ENCODE peak calls at places on chromosomes 13 and 19, in seven cellular contexts. U is left ventricle myocardium inferior; T is stimulated activated naive CD4-positive, alpha-beta T cell; I is H54; B is fibroblast of mammary gland; R is AG08395; Y is posterior vena cava. F is an unnamed sample.

GRCh38 chr13:20127563-20128458 is 33.0 kb downstream of the GJA3 start:
- DNase-seq in Y (peak; percentile 93), R (peak; percentile 61), I (no peak), U (peak; percentile 77), T (no peak), B (peak; percentile 40), F (peak; percentile 90)

GRCh38 chr13:94548382-94549240 is 47.3 kb downstream of the TGDS start:
- DNase-seq in B (peak; percentile 39), U (peak; percentile 43), I (peak; percentile 21), T (peak; percentile 30), R (no peak), Y (peak; percentile 84), F (no peak)

GRCh38 chr19:3146677-3147100 is 10.9 kb downstream of the GNA15 start:
- DNase-seq in B (no peak), R (no peak), U (no peak), I (no peak), Y (no peak), T (peak; percentile 61), F (peak; percentile 60)

GRCh38 chr13:20709782-20710181 is 6.3 kb downstream of the IL17D start:
- DNase-seq in Y (no peak), U (no peak), T (no peak), B (no peak), I (no peak), R (no peak), F (no peak)

GRCh38 chr19:16868423-16869130 is 20.2 kb upstream of the F2RL3 start:
- DNase-seq in R (no peak), I (no peak), T (no peak), Y (no peak), U (no peak), B (no peak), F (no peak)

GRCh38 chr13:35716186-35716585 is 239.7 kb upstream of the MAB21L1 start:
- DNase-seq in U (no peak), I (no peak), R (peak; percentile 43), Y (no peak), T (no peak), B (peak; percentile 84), F (no peak)

GRCh38 chr19:869245-870177 is 10.0 kb downstream of the CFD start:
- DNase-seq in B (peak; percentile 96), U (peak; percentile 66), I (peak; percentile 89), Y (peak; percentile 95), R (peak; percentile 89), T (no peak), F (peak; percentile 92)

GRCh38 chr13:73578251-73578875 is 519.6 kb downstream of the KLF5 start:
- DNase-seq in T (no peak), I (no peak), U (no peak), R (no peak), Y (no peak), B (peak; percentile 37), F (no peak)

GRCh38 chr19:48417436-48417835 is 24.0 kb downstream of the GRIN2D start:
- DNase-seq in T (no peak), B (no peak), R (no peak), U (no peak), I (no peak), Y (no peak), F (no peak)

GRCh38 chr13:106619688-106620555 is 52.0 kb upstream of the ARGLU1 start:
- DNase-seq in Y (no peak), R (peak; percentile 83), U (no peak), B (peak; percentile 73), T (no peak), I (peak; percentile 75), F (no peak)

GRCh38 chr13:33388254-33388998 is 102.9 kb upstream of the STARD13 start:
- DNase-seq in T (no peak), B (no peak), R (no peak), I (peak; percentile 2), Y (no peak), U (no peak), F (no peak)

GRCh38 chr19:2274185-2274711 is 7.7 kb downstream of the PEAK3 start:
- DNase-seq in T (no peak), U (no peak), Y (no peak), I (no peak), R (no peak), B (no peak), F (no peak)

GRCh38 chr19:15614507-15615379 is at the start of gene CYP4F8:
- DNase-seq in I (no peak), T (no peak), B (no peak), U (no peak), Y (no peak), R (no peak), F (no peak)

GRCh38 chr19:33778089-33778791 is 18.4 kb upstream of the KCTD15 start:
- DNase-seq in I (peak; percentile 97), U (peak; percentile 83), Y (peak; percentile 96), B (peak; percentile 66), R (peak; percentile 95), T (peak; percentile 61), F (peak; percentile 85)

GRCh38 chr19:1101337-1101698 is 2.5 kb upstream of the GPX4 start:
- DNase-seq in B (no peak), Y (peak; percentile 85), U (no peak), I (no peak), T (no peak), R (no peak), F (no peak)

GRCh38 chr19:32642771-32643170 is 32.2 kb downstream of the ANKRD27 start:
- DNase-seq in T (peak; percentile 35), B (no peak), R (no peak), I (no peak), U (no peak), Y (no peak), F (no peak)

GRCh38 chr13:24187185-24187584 is 26.7 kb downstream of the SPATA13 start:
- DNase-seq in R (no peak), T (no peak), B (peak; percentile 58), U (no peak), I (no peak), Y (no peak), F (no peak)

GRCh38 chr13:26978081-26978860 is 193.3 kb downstream of the USP12 start:
- DNase-seq in B (no peak), R (no peak), I (no peak), U (no peak), T (no peak), Y (peak; percentile 9), F (no peak)

GRCh38 chr13:93635687-93636086 is 409.1 kb downstream of the GPC6 start:
- DNase-seq in U (no peak), B (peak; percentile 93), Y (no peak), I (no peak), T (no peak), R (peak; percentile 74), F (no peak)

GRCh38 chr19:16897572-16898056 is 8.8 kb downstream of the F2RL3 start:
- DNase-seq in U (no peak), B (peak; percentile 16), T (no peak), R (peak; percentile 25), I (no peak), Y (no peak), F (peak; percentile 77)